ENCODE peak calls at places on chromosomes 1 and 21, in ten cellular contexts. One of them, this sample, is unnamed.

GRCh38 chr1:7810395-7810794 is 26.3 kb downstream of the PER3 start:
- DNase-seq in lower leg skin: no peak
- DNase-seq in fibroblast of lung: peak; percentile 97
- DNase-seq in adrenal gland: peak; percentile 83
- DNase-seq in type B pancreatic cell: no peak
- DNase-seq in fibroblast of mammary gland: peak; percentile 97
- DNase-seq in GM13977: no peak
- DNase-seq in Panc1: peak; percentile 24
- DNase-seq in Peyer's patch: no peak
- DNase-seq in AG04450: peak; percentile 49
- DNase-seq in this sample: peak; percentile 86

GRCh38 chr1:200958597-200958996 is 63.9 kb downstream of the INAVA start:
- DNase-seq in type B pancreatic cell: no peak
- DNase-seq in Panc1: no peak
- DNase-seq in fibroblast of mammary gland: no peak
- DNase-seq in GM13977: no peak
- DNase-seq in lower leg skin: peak; percentile 76
- DNase-seq in AG04450: no peak
- DNase-seq in fibroblast of lung: no peak
- DNase-seq in adrenal gland: no peak
- DNase-seq in Peyer's patch: no peak
- DNase-seq in this sample: no peak

GRCh38 chr1:9822897-9823692 is 670 bp downstream of the CLSTN1 start:
- DNase-seq in adrenal gland: no peak
- DNase-seq in type B pancreatic cell: peak; percentile 74
- DNase-seq in fibroblast of lung: no peak
- DNase-seq in GM13977: peak; percentile 55
- DNase-seq in Peyer's patch: peak; percentile 32
- DNase-seq in lower leg skin: peak; percentile 89
- DNase-seq in fibroblast of mammary gland: peak; percentile 17
- DNase-seq in Panc1: no peak
- DNase-seq in AG04450: no peak
- DNase-seq in this sample: no peak

GRCh38 chr1:34162852-34163766 is 1.9 kb downstream of the CSMD2 start:
- DNase-seq in GM13977: peak; percentile 75
- DNase-seq in lower leg skin: peak; percentile 87
- DNase-seq in type B pancreatic cell: peak; percentile 75
- DNase-seq in Panc1: no peak
- DNase-seq in AG04450: peak; percentile 89
- DNase-seq in Peyer's patch: peak; percentile 17
- DNase-seq in fibroblast of lung: peak; percentile 59
- DNase-seq in adrenal gland: peak; percentile 79
- DNase-seq in fibroblast of mammary gland: peak; percentile 87
- DNase-seq in this sample: peak; percentile 95

GRCh38 chr1:26861286-26861701 is 1.7 kb upstream of the SFN start:
- DNase-seq in fibroblast of mammary gland: peak; percentile 47
- DNase-seq in fibroblast of lung: peak; percentile 28
- DNase-seq in lower leg skin: no peak
- DNase-seq in Peyer's patch: no peak
- DNase-seq in AG04450: no peak
- DNase-seq in adrenal gland: no peak
- DNase-seq in Panc1: no peak
- DNase-seq in type B pancreatic cell: no peak
- DNase-seq in GM13977: no peak
- DNase-seq in this sample: peak; percentile 54

GRCh38 chr21:37367758-37368535 is 1.4 kb downstream of the DYRK1A start:
- DNase-seq in Panc1: no peak
- DNase-seq in type B pancreatic cell: no peak
- DNase-seq in adrenal gland: peak; percentile 61
- DNase-seq in AG04450: no peak
- DNase-seq in Peyer's patch: peak; percentile 25
- DNase-seq in lower leg skin: peak; percentile 89
- DNase-seq in fibroblast of mammary gland: peak; percentile 42
- DNase-seq in fibroblast of lung: peak; percentile 37
- DNase-seq in GM13977: peak; percentile 48
- DNase-seq in this sample: peak; percentile 53

GRCh38 chr1:27488523-27489138 is 1.3 kb downstream of the WASF2 start:
- DNase-seq in type B pancreatic cell: no peak
- DNase-seq in Peyer's patch: peak; percentile 16
- DNase-seq in lower leg skin: peak; percentile 43
- DNase-seq in fibroblast of mammary gland: peak; percentile 31
- DNase-seq in fibroblast of lung: peak; percentile 23
- DNase-seq in Panc1: no peak
- DNase-seq in AG04450: no peak
- DNase-seq in GM13977: peak; percentile 15
- DNase-seq in adrenal gland: no peak
- DNase-seq in this sample: peak; percentile 41

GRCh38 chr21:37346841-37347430 is 19.6 kb upstream of the DYRK1A start:
- DNase-seq in fibroblast of mammary gland: no peak
- DNase-seq in fibroblast of lung: no peak
- DNase-seq in Panc1: no peak
- DNase-seq in type B pancreatic cell: no peak
- DNase-seq in Peyer's patch: no peak
- DNase-seq in AG04450: no peak
- DNase-seq in adrenal gland: no peak
- DNase-seq in GM13977: no peak
- DNase-seq in lower leg skin: no peak
- DNase-seq in this sample: no peak

GRCh38 chr1:36728846-36729245 is 246.1 kb upstream of the CSF3R start:
- DNase-seq in GM13977: no peak
- DNase-seq in Peyer's patch: no peak
- DNase-seq in AG04450: no peak
- DNase-seq in fibroblast of lung: no peak
- DNase-seq in fibroblast of mammary gland: no peak
- DNase-seq in lower leg skin: peak; percentile 68
- DNase-seq in adrenal gland: no peak
- DNase-seq in type B pancreatic cell: peak; percentile 47
- DNase-seq in Panc1: no peak
- DNase-seq in this sample: no peak

GRCh38 chr1:84060781-84061180 is 61.8 kb upstream of the TTLL7 start:
- DNase-seq in type B pancreatic cell: no peak
- DNase-seq in Peyer's patch: no peak
- DNase-seq in fibroblast of lung: no peak
- DNase-seq in Panc1: no peak
- DNase-seq in AG04450: no peak
- DNase-seq in fibroblast of mammary gland: no peak
- DNase-seq in adrenal gland: no peak
- DNase-seq in lower leg skin: no peak
- DNase-seq in GM13977: no peak
- DNase-seq in this sample: no peak

GRCh38 chr1:221462345-221462744 is 279.5 kb downstream of the DUSP10 start:
- DNase-seq in Panc1: no peak
- DNase-seq in AG04450: no peak
- DNase-seq in GM13977: no peak
- DNase-seq in lower leg skin: no peak
- DNase-seq in fibroblast of lung: peak; percentile 46
- DNase-seq in adrenal gland: no peak
- DNase-seq in Peyer's patch: no peak
- DNase-seq in type B pancreatic cell: no peak
- DNase-seq in fibroblast of mammary gland: peak; percentile 22
- DNase-seq in this sample: no peak

GRCh38 chr1:86419277-86419903 is 4.6 kb upstream of the CLCA2 start:
- DNase-seq in lower leg skin: no peak
- DNase-seq in Panc1: no peak
- DNase-seq in adrenal gland: no peak
- DNase-seq in fibroblast of mammary gland: peak; percentile 41
- DNase-seq in AG04450: no peak
- DNase-seq in GM13977: peak; percentile 73
- DNase-seq in Peyer's patch: no peak
- DNase-seq in fibroblast of lung: peak; percentile 45
- DNase-seq in type B pancreatic cell: no peak
- DNase-seq in this sample: peak; percentile 12

GRCh38 chr1:11787251-11787803 is 18.4 kb downstream of the MTHFR start:
- DNase-seq in Peyer's patch: peak; percentile 31
- DNase-seq in fibroblast of mammary gland: peak; percentile 28
- DNase-seq in adrenal gland: peak; percentile 67
- DNase-seq in Panc1: no peak
- DNase-seq in lower leg skin: no peak
- DNase-seq in GM13977: no peak
- DNase-seq in type B pancreatic cell: no peak
- DNase-seq in AG04450: no peak
- DNase-seq in fibroblast of lung: peak; percentile 55
- DNase-seq in this sample: peak; percentile 35

GRCh38 chr1:62905309-62905708 is 121.4 kb downstream of the ATG4C start:
- DNase-seq in AG04450: no peak
- DNase-seq in Panc1: no peak
- DNase-seq in Peyer's patch: no peak
- DNase-seq in fibroblast of lung: no peak
- DNase-seq in fibroblast of mammary gland: no peak
- DNase-seq in lower leg skin: no peak
- DNase-seq in type B pancreatic cell: no peak
- DNase-seq in adrenal gland: no peak
- DNase-seq in GM13977: no peak
- DNase-seq in this sample: no peak

GRCh38 chr1:70411360-70411844 is 334 bp downstream of the CTH start:
- DNase-seq in fibroblast of mammary gland: no peak
- DNase-seq in AG04450: no peak
- DNase-seq in adrenal gland: no peak
- DNase-seq in lower leg skin: no peak
- DNase-seq in fibroblast of lung: no peak
- DNase-seq in Panc1: no peak
- DNase-seq in type B pancreatic cell: no peak
- DNase-seq in Peyer's patch: no peak
- DNase-seq in GM13977: no peak
- DNase-seq in this sample: peak; percentile 25
- TF ChIP-seq CTCF in fibroblast of mammary gland: no peak
- TF ChIP-seq CTCF in AG04450: no peak
- TF ChIP-seq CTCF in adrenal gland: no peak
- TF ChIP-seq CTCF in lower leg skin: no peak
- TF ChIP-seq CTCF in fibroblast of lung: no peak
- TF ChIP-seq CTCF in Panc1: no peak
- TF ChIP-seq CTCF in type B pancreatic cell: peak; percentile 12
- TF ChIP-seq CTCF in Peyer's patch: no peak
- TF ChIP-seq CTCF in GM13977: no peak
- TF ChIP-seq CTCF in this sample: no peak

DNA sequence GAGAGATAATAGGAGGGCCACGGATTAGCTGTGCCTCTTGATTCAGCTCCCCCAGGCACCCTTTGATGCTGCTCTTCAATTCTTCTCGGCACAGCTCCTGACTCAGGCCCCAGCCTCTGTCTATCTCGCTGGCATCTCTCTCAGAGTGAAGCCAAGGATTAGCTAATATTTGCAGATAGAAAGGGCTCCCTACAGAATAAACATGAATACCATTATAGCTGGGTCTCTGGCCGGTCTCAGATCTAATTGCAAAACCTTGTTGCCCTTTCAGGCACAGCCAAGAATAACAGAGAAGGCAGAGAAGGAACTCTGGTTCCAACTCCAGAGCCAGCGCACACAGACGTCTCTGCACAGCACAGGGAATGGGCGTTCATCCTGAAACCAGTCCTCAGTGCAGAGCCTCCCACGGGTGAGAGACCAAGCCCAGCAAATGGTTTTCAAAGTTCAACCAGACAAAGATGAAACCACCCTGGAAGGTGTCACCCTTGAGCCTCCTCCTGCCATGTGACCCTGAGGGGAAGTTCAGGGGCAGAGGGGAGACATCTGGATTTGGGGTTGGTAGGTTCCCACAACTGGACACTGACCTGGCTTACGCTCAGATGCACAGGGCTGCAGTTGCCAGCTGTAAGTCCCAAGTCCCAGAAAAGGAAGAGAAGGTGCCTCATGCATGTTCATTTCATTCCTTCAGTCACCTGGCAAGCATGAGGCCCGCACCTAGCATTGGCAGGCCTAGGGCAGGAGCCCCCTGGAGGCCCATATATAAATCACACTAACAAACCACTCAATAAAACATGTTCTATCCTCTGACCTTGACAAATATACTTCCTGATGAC is 394.0 kb downstream of the NPHP4 start:
- DNase-seq in AG04450: no peak
- DNase-seq in fibroblast of lung: no peak
- DNase-seq in lower leg skin: peak; percentile 56
- DNase-seq in GM13977: no peak
- DNase-seq in Peyer's patch: no peak
- DNase-seq in fibroblast of mammary gland: no peak
- DNase-seq in adrenal gland: no peak
- DNase-seq in type B pancreatic cell: peak; percentile 47
- DNase-seq in Panc1: no peak
- DNase-seq in this sample: no peak
- TF ChIP-seq CTCF in AG04450: no peak
- TF ChIP-seq CTCF in fibroblast of lung: no peak
- TF ChIP-seq CTCF in lower leg skin: no peak
- TF ChIP-seq CTCF in GM13977: peak; percentile 9
- TF ChIP-seq CTCF in Peyer's patch: no peak
- TF ChIP-seq CTCF in fibroblast of mammary gland: no peak
- TF ChIP-seq CTCF in adrenal gland: no peak
- TF ChIP-seq CTCF in type B pancreatic cell: peak; percentile 47
- TF ChIP-seq CTCF in Panc1: no peak
- TF ChIP-seq CTCF in this sample: no peak

GRCh38 chr1:233972951-233973635 is 68.6 kb downstream of the SLC35F3 start:
- DNase-seq in AG04450: no peak
- DNase-seq in GM13977: no peak
- DNase-seq in Peyer's patch: no peak
- DNase-seq in adrenal gland: peak; percentile 35
- DNase-seq in type B pancreatic cell: no peak
- DNase-seq in Panc1: peak; percentile 39
- DNase-seq in lower leg skin: peak; percentile 43
- DNase-seq in fibroblast of lung: no peak
- DNase-seq in fibroblast of mammary gland: no peak
- DNase-seq in this sample: no peak
- TF ChIP-seq CTCF in AG04450: no peak
- TF ChIP-seq CTCF in GM13977: no peak
- TF ChIP-seq CTCF in Peyer's patch: no peak
- TF ChIP-seq CTCF in adrenal gland: no peak
- TF ChIP-seq CTCF in type B pancreatic cell: no peak
- TF ChIP-seq CTCF in Panc1: no peak
- TF ChIP-seq CTCF in lower leg skin: no peak
- TF ChIP-seq CTCF in fibroblast of lung: no peak
- TF ChIP-seq CTCF in fibroblast of mammary gland: no peak
- TF ChIP-seq CTCF in this sample: no peak

GRCh38 chr1:14915356-14916054 is 238.0 kb upstream of the TMEM51 start:
- DNase-seq in AG04450: no peak
- DNase-seq in fibroblast of lung: peak; percentile 49
- DNase-seq in lower leg skin: no peak
- DNase-seq in type B pancreatic cell: no peak
- DNase-seq in fibroblast of mammary gland: peak; percentile 33
- DNase-seq in GM13977: peak; percentile 64
- DNase-seq in Peyer's patch: no peak
- DNase-seq in adrenal gland: peak; percentile 47
- DNase-seq in Panc1: peak; percentile 50
- DNase-seq in this sample: no peak
- TF ChIP-seq CTCF in AG04450: peak; percentile 95
- TF ChIP-seq CTCF in fibroblast of lung: peak; percentile 98
- TF ChIP-seq CTCF in lower leg skin: no peak
- TF ChIP-seq CTCF in type B pancreatic cell: peak; percentile 97
- TF ChIP-seq CTCF in fibroblast of mammary gland: peak; percentile 90
- TF ChIP-seq CTCF in GM13977: peak; percentile 70
- TF ChIP-seq CTCF in Peyer's patch: peak; percentile 70
- TF ChIP-seq CTCF in adrenal gland: peak; percentile 67
- TF ChIP-seq CTCF in Panc1: peak; percentile 97
- TF ChIP-seq CTCF in this sample: peak; percentile 92